ENCODE peak calls at places on chromosomes 3 and 15, in four cellular contexts. Y, K, Z and U are unnamed samples.

GRCh38 chr3:73255609-73256029 is 194.2 kb downstream of the EBLN2 start:
- DNase-seq in Y (peak), K (peak), Z (no peak), U (peak)

GRCh38 chr15:91522609-91523332 is 330.7 kb upstream of the SLCO3A1 start:
- DNase-seq in Y (no peak), K (peak), Z (no peak), U (peak)

GRCh38 chr3:101995371-101996046 is 146.2 kb downstream of the NFKBIZ start:
- DNase-seq in Y (no peak), K (peak), Z (no peak), U (no peak)

GRCh38 chr3:153289334-153289808 is 127.3 kb downstream of the RAP2B start:
- DNase-seq in Y (no peak), K (no peak), Z (no peak), U (peak)

GRCh38 chr3:4351164-4351855 is 48.1 kb downstream of the SETMAR start:
- DNase-seq in Y (peak), K (no peak), Z (no peak), U (peak)

GRCh38 chr15:90675464-90675863 is 41.7 kb upstream of the BLM start:
- DNase-seq in Y (no peak), K (no peak), Z (no peak), U (no peak)

GRCh38 chr3:34619990-34620389 is 821.6 kb downstream of the PDCD6IP start:
- DNase-seq in Y (no peak), K (no peak), Z (no peak), U (no peak)

GRCh38 chr3:7787871-7788828 is 713.5 kb upstream of the LMCD1 start:
- DNase-seq in Y (peak), K (peak), Z (no peak), U (no peak)

GRCh38 chr3:72816843-72817485 is 31.3 kb downstream of the SHQ1 start:
- DNase-seq in Y (no peak), K (no peak), Z (no peak), U (no peak)

GRCh38 chr3:116337229-116337628 is 108.1 kb downstream of the LSAMP start:
- DNase-seq in Y (no peak), K (no peak), Z (no peak), U (no peak)
- TF ChIP-seq CTCF in Y (no peak), K (peak), Z (no peak), U (peak)

DNA sequence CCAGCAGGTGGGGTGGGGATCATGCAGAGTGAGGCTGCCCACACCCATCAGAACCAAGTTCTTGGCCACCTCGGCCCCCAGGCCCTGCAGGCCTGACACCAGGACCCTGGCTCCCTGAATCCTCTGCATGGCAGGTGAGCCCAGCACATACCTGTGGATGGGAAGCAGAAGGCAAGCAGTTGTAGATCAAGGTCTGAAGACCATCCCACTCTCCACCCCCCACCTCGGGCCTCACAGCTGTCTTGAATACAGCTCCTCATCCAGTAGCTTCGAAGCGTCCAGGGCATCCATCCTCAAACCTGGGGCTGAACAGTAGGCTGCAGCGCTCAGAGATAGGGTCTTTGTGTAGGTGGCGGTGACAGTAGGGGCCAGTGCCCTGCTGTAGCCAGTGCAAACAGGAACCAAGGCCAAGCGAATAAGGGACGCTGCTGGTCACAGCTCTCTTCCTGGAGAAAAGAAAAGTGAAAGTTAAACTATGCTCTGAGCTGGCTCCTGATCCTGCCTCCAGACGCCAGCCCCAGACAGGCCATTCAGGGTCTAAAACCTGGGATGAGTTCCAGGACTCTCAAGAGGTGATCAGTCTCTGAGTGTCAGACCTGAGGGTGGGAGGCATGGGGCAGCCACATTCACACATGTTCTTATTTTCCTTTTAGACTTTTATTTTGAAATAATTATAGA is at the start of gene UBA7:
- DNase-seq in Y (peak), K (peak), Z (peak), U (peak)
- H3K4me3 ChIP-seq in Y (no peak), K (peak), Z (peak), U (peak)

GRCh38 chr15:40151991-40152390 is 8.9 kb upstream of the BUB1B start:
- DNase-seq in Y (no peak), K (no peak), Z (no peak), U (no peak)
- TF ChIP-seq CTCF in Y (no peak), K (no peak), Z (no peak), U (no peak)

GRCh38 chr15:70517194-70517590 is 246.2 kb downstream of the UACA start:
- DNase-seq in Y (no peak), K (no peak), Z (no peak), U (no peak)

GRCh38 chr15:70518201-70519003 is 245.0 kb downstream of the UACA start:
- DNase-seq in Y (no peak), K (no peak), Z (no peak), U (no peak)

GRCh38 chr15:70514236-70514635 is 249.1 kb downstream of the UACA start:
- DNase-seq in Y (no peak), K (no peak), Z (no peak), U (no peak)

GRCh38 chr15:70519004-70519365 is 244.4 kb downstream of the UACA start:
- DNase-seq in Y (no peak), K (no peak), Z (no peak), U (no peak)

DNA sequence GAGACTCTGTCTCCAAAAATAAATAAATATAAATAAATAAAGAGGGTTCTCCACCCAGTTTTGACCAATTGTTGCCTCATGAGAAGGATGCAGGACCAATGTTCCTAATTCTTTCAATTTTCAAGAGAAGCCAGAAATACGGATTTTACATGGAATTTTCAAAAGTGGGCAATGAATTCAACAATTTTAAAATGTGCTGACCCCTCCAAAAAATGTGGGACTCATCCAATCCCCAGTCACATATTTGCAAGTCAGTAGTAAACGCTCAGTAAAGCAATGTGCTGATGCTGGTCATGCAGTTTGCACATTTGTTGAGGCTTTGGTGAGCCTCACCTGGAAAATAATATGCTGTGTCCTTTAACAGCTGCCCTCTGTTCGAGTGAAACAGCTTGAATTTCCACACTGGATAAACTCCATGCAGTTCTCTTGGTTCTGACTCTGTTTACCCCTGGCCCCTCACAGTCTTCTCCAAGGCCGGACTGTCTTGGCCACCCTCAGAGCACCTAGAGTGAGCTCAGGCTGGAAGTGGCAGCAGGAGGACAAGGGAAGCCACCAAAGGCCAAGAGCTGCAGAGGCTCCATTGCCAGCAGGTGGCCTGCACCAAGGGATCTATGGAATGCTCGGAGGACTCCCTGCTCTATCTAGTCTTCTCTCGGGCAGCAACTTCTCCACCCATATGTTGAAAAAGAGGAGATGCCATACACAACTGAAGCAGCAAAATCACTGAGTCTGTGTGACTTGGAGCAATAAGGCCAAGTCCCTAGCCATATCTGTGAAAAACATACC is 246.8 kb downstream of the UACA start:
- DNase-seq in Y (no peak), K (no peak), Z (no peak), U (no peak)
- H3K4me3 ChIP-seq in Y (no peak), K (no peak), Z (no peak), U (no peak)

GRCh38 chr15:59622289-59622688 is 10.7 kb downstream of the GCNT3 start:
- DNase-seq in Y (peak), K (peak), Z (peak), U (no peak)
- TF ChIP-seq CTCF in Y (peak), K (peak), Z (no peak), U (peak)

GRCh38 chr3:168539909-168540308 is 444.2 kb upstream of the GOLIM4 start:
- DNase-seq in Y (no peak), K (no peak), Z (no peak), U (no peak)
- H3K4me3 ChIP-seq in Y (no peak), K (no peak), Z (no peak), U (no peak)